ENCODE peak calls at places on chromosomes 11 and 22, in four cellular contexts. One of them, this sample, is unnamed.

GRCh38 chr11:111604392-111605009 is 2.3 kb downstream of the SIK2 start:
- DNase-seq in thoracic aorta: no peak
- DNase-seq in HTR-8/SVneo: peak; percentile 72
- DNase-seq in H4: peak; percentile 17
- DNase-seq in this sample: peak; percentile 72

GRCh38 chr11:67033661-67034166 is 10.8 kb downstream of the SYT12 start:
- DNase-seq in thoracic aorta: no peak
- DNase-seq in HTR-8/SVneo: peak; percentile 75
- DNase-seq in H4: peak; percentile 96
- DNase-seq in this sample: peak; percentile 56

GRCh38 chr11:45833761-45834160 is 13.5 kb upstream of the CRY2 start:
- DNase-seq in thoracic aorta: no peak
- DNase-seq in HTR-8/SVneo: no peak
- DNase-seq in H4: no peak
- DNase-seq in this sample: no peak

GRCh38 chr11:10456519-10456918 is 1.5 kb downstream of the AMPD3 start:
- DNase-seq in thoracic aorta: no peak
- DNase-seq in HTR-8/SVneo: no peak
- DNase-seq in H4: no peak
- DNase-seq in this sample: peak; percentile 18

GRCh38 chr11:83768476-83768875 is 482.3 kb upstream of the CCDC90B start:
- DNase-seq in thoracic aorta: no peak
- DNase-seq in HTR-8/SVneo: no peak
- DNase-seq in H4: no peak
- DNase-seq in this sample: no peak

GRCh38 chr22:47335958-47336357 is 573.5 kb downstream of the TBC1D22A start:
- DNase-seq in thoracic aorta: no peak
- DNase-seq in HTR-8/SVneo: no peak
- DNase-seq in H4: no peak
- DNase-seq in this sample: no peak

GRCh38 chr11:72584293-72584921 is 89.8 kb downstream of the PDE2A start:
- DNase-seq in thoracic aorta: no peak
- DNase-seq in HTR-8/SVneo: no peak
- DNase-seq in H4: no peak
- DNase-seq in this sample: peak; percentile 30

GRCh38 chr11:116835791-116836647 is 1.4 kb downstream of the APOA1 start:
- DNase-seq in thoracic aorta: peak; percentile 43
- DNase-seq in HTR-8/SVneo: peak; percentile 79
- DNase-seq in H4: peak; percentile 83
- DNase-seq in this sample: peak; percentile 94

GRCh38 chr22:39313258-39314001 is 6.0 kb downstream of the RPL3 start:
- DNase-seq in thoracic aorta: no peak
- DNase-seq in HTR-8/SVneo: no peak
- DNase-seq in H4: no peak
- DNase-seq in this sample: no peak

This sample was measured in lung microvascular endothelial cell.